ENCODE peak calls at places on chromosomes 2 and 18, in seven cellular contexts. One of them, this sample, is unnamed.

GRCh38 chr2:233852056-233852455 is 2.3 kb downstream of the HJURP start:
- DNase-seq in H1: no peak
- DNase-seq in K562: no peak
- DNase-seq in HCT116: no peak
- DNase-seq in GM12878: no peak
- DNase-seq in SK-N-SH: no peak
- DNase-seq in HepG2: no peak
- DNase-seq in this sample: no peak

GRCh38 chr18:63155169-63155852 is 164.3 kb downstream of the BCL2 start:
- DNase-seq in GM12878: peak
- DNase-seq in SK-N-SH: peak
- DNase-seq in K562: peak
- DNase-seq in H1: peak
- DNase-seq in HepG2: peak
- DNase-seq in HCT116: peak
- DNase-seq in this sample: peak

GRCh38 chr2:84701880-84702279 is 179.0 kb downstream of the TRABD2A start:
- DNase-seq in HepG2: no peak
- DNase-seq in SK-N-SH: no peak
- DNase-seq in HCT116: no peak
- DNase-seq in K562: no peak
- DNase-seq in GM12878: no peak
- DNase-seq in H1: no peak
- DNase-seq in this sample: no peak

GRCh38 chr18:3451989-3452749 is 2.2 kb downstream of the TGIF1 start:
- DNase-seq in SK-N-SH: peak
- DNase-seq in H1: peak
- DNase-seq in K562: peak
- DNase-seq in GM12878: no peak
- DNase-seq in HCT116: no peak
- DNase-seq in HepG2: no peak
- DNase-seq in this sample: no peak

GRCh38 chr2:184938221-184938985 is 340.1 kb downstream of the ZNF804A start:
- DNase-seq in SK-N-SH: no peak
- DNase-seq in H1: no peak
- DNase-seq in GM12878: no peak
- DNase-seq in HCT116: no peak
- DNase-seq in K562: no peak
- DNase-seq in HepG2: no peak
- DNase-seq in this sample: no peak

GRCh38 chr2:94980406-94980805 is 45.1 kb upstream of the MAL start:
- DNase-seq in H1: no peak
- DNase-seq in GM12878: no peak
- DNase-seq in SK-N-SH: no peak
- DNase-seq in HCT116: no peak
- DNase-seq in HepG2: no peak
- DNase-seq in K562: no peak
- DNase-seq in this sample: no peak

GRCh38 chr2:75986617-75987016 is 275.9 kb upstream of the GCFC2 start:
- DNase-seq in HCT116: no peak
- DNase-seq in H1: no peak
- DNase-seq in HepG2: no peak
- DNase-seq in SK-N-SH: no peak
- DNase-seq in GM12878: no peak
- DNase-seq in K562: no peak
- DNase-seq in this sample: no peak

GRCh38 chr2:68720665-68721064 is 13.9 kb upstream of the ARHGAP25 start:
- DNase-seq in GM12878: no peak
- DNase-seq in HCT116: no peak
- DNase-seq in HepG2: no peak
- DNase-seq in H1: no peak
- DNase-seq in K562: no peak
- DNase-seq in SK-N-SH: no peak
- DNase-seq in this sample: no peak

GRCh38 chr18:51290864-51291263 is 93.4 kb upstream of the MEX3C start:
- DNase-seq in HepG2: no peak
- DNase-seq in SK-N-SH: no peak
- DNase-seq in K562: no peak
- DNase-seq in H1: no peak
- DNase-seq in HCT116: no peak
- DNase-seq in GM12878: no peak
- DNase-seq in this sample: no peak

GRCh38 chr18:70366670-70367069 is 77.8 kb downstream of the SOCS6 start:
- DNase-seq in HCT116: no peak
- DNase-seq in H1: no peak
- DNase-seq in K562: no peak
- DNase-seq in GM12878: no peak
- DNase-seq in HepG2: no peak
- DNase-seq in SK-N-SH: no peak
- DNase-seq in this sample: no peak

GRCh38 chr2:73112913-73113633 is at the start of gene RAB11FIP5:
- DNase-seq in HCT116: peak
- DNase-seq in HepG2: peak
- DNase-seq in SK-N-SH: peak
- DNase-seq in K562: peak
- DNase-seq in GM12878: no peak
- DNase-seq in H1: peak
- DNase-seq in this sample: no peak

GRCh38 chr2:237341872-237342271 is 72.1 kb downstream of the COL6A3 start:
- DNase-seq in H1: no peak
- DNase-seq in SK-N-SH: no peak
- DNase-seq in HCT116: no peak
- DNase-seq in HepG2: no peak
- DNase-seq in GM12878: no peak
- DNase-seq in K562: no peak
- DNase-seq in this sample: no peak

GRCh38 chr2:214104219-214104618 is 306.6 kb upstream of the VWC2L start:
- DNase-seq in HepG2: no peak
- DNase-seq in HCT116: no peak
- DNase-seq in SK-N-SH: no peak
- DNase-seq in K562: no peak
- DNase-seq in GM12878: no peak
- DNase-seq in H1: no peak
- DNase-seq in this sample: no peak

GRCh38 chr18:77146249-77147080 is 13.9 kb upstream of the MBP start:
- DNase-seq in HepG2: no peak
- DNase-seq in GM12878: no peak
- DNase-seq in HCT116: no peak
- DNase-seq in SK-N-SH: no peak
- DNase-seq in K562: no peak
- DNase-seq in H1: no peak
- DNase-seq in this sample: no peak

GRCh38 chr18:68623342-68623741 is 91.6 kb downstream of the TMX3 start:
- DNase-seq in HepG2: peak
- DNase-seq in SK-N-SH: peak
- DNase-seq in H1: peak
- DNase-seq in HCT116: peak
- DNase-seq in GM12878: no peak
- DNase-seq in K562: peak
- DNase-seq in this sample: peak

GRCh38 chr2:28586864-28587263 is 91.0 kb downstream of the PLB1 start:
- DNase-seq in SK-N-SH: no peak
- DNase-seq in HepG2: no peak
- DNase-seq in K562: no peak
- DNase-seq in H1: no peak
- DNase-seq in HCT116: no peak
- DNase-seq in GM12878: no peak
- DNase-seq in this sample: no peak

GRCh38 chr2:226130192-226130591 is 669.4 kb downstream of the IRS1 start:
- DNase-seq in GM12878: no peak
- DNase-seq in K562: no peak
- DNase-seq in HCT116: no peak
- DNase-seq in HepG2: no peak
- DNase-seq in H1: no peak
- DNase-seq in SK-N-SH: no peak
- DNase-seq in this sample: no peak

DNA sequence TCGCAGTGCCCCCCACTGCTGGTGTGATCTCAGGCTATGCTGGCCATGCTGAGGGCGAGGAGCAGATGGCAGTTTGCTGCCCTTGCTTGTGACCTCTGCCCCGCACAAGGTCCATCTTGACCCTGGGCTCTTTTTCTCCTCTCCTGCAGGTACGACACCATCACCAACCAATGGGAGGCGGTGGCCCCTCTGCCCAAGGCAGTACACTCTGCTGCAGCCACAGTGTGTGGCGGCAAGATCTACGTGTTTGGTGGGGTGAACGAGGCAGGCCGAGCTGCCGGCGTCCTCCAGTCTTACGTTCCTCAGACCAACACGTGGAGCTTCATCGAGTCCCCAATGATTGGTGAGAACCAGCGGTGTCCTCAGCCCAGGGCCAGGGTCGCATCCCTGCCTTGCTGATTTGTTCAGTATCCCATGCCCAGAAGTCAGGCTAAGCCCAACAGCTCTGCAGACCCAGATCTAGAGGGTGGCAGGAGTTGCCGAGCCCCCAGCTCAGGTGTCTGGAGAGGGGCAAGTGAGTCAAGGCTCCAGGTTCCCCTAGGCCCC is 223.8 kb downstream of the ATAD2B start:
- DNase-seq in HepG2: no peak
- DNase-seq in GM12878: no peak
- DNase-seq in SK-N-SH: no peak
- DNase-seq in K562: no peak
- DNase-seq in HCT116: no peak
- DNase-seq in H1: peak
- DNase-seq in this sample: no peak
- TF ChIP-seq YY1 in HepG2: no peak
- TF ChIP-seq YY1 in GM12878: no peak
- TF ChIP-seq YY1 in SK-N-SH: no peak
- TF ChIP-seq YY1 in K562: no peak
- TF ChIP-seq YY1 in HCT116: no peak
- TF ChIP-seq YY1 in H1: no peak
- TF ChIP-seq YY1 in this sample: no peak

GRCh38 chr2:239006886-239007285 is 159.0 kb downstream of the TWIST2 start:
- DNase-seq in HCT116: no peak
- DNase-seq in H1: no peak
- DNase-seq in GM12878: no peak
- DNase-seq in HepG2: no peak
- DNase-seq in SK-N-SH: no peak
- DNase-seq in K562: no peak
- DNase-seq in this sample: no peak

GRCh38 chr2:239003933-239004636 is 156.2 kb downstream of the TWIST2 start:
- DNase-seq in H1: no peak
- DNase-seq in GM12878: no peak
- DNase-seq in K562: no peak
- DNase-seq in HepG2: no peak
- DNase-seq in HCT116: no peak
- DNase-seq in SK-N-SH: no peak
- DNase-seq in this sample: no peak

GRCh38 chr2:239005586-239005985 is 157.7 kb downstream of the TWIST2 start:
- DNase-seq in H1: no peak
- DNase-seq in HepG2: no peak
- DNase-seq in K562: no peak
- DNase-seq in SK-N-SH: no peak
- DNase-seq in HCT116: no peak
- DNase-seq in GM12878: no peak
- DNase-seq in this sample: no peak

GRCh38 chr2:239009001-239009961 is 161.4 kb downstream of the TWIST2 start:
- DNase-seq in SK-N-SH: no peak
- DNase-seq in K562: no peak
- DNase-seq in HCT116: no peak
- DNase-seq in HepG2: no peak
- DNase-seq in H1: no peak
- DNase-seq in GM12878: no peak
- DNase-seq in this sample: no peak

GRCh38 chr2:239008004-239008403 is 160.1 kb downstream of the TWIST2 start:
- DNase-seq in H1: no peak
- DNase-seq in HCT116: no peak
- DNase-seq in SK-N-SH: no peak
- DNase-seq in K562: no peak
- DNase-seq in GM12878: no peak
- DNase-seq in HepG2: no peak
- DNase-seq in this sample: no peak
- H3K9ac ChIP-seq in H1: no peak
- H3K9ac ChIP-seq in HCT116: no peak
- H3K9ac ChIP-seq in SK-N-SH: no peak
- H3K9ac ChIP-seq in K562: no peak
- H3K9ac ChIP-seq in GM12878: no peak
- H3K9ac ChIP-seq in HepG2: no peak
- H3K9ac ChIP-seq in this sample: no peak

GRCh38 chr2:59774821-59775463 is 778.5 kb downstream of the BCL11A start:
- DNase-seq in GM12878: no peak
- DNase-seq in H1: no peak
- DNase-seq in HepG2: no peak
- DNase-seq in K562: no peak
- DNase-seq in HCT116: no peak
- DNase-seq in SK-N-SH: no peak
- DNase-seq in this sample: no peak
- H3K4me3 ChIP-seq in GM12878: no peak
- H3K4me3 ChIP-seq in H1: no peak
- H3K4me3 ChIP-seq in HepG2: no peak
- H3K4me3 ChIP-seq in K562: no peak
- H3K4me3 ChIP-seq in HCT116: no peak
- H3K4me3 ChIP-seq in SK-N-SH: no peak
- H3K4me3 ChIP-seq in this sample: no peak

DNA sequence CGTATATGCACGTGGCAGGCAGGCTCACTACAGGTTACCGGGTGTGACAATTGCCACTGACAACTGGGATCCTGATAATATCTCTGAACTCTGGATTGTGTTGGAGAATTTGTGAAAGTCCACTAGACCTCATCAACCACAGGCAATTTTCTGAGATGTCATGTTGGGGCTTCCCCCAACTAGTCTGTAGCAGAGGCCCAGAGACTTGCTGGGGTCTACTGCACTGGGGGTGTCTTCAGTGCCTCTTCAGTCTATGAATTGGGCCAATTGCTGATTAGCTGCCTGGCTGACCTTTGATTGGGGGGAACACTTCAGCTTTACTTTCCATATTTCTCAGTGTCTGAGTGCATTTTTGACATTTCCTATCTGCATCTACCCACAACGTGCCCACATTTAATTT is 201.5 kb downstream of the MTX2 start:
- DNase-seq in SK-N-SH: no peak
- DNase-seq in K562: no peak
- DNase-seq in H1: no peak
- DNase-seq in HepG2: no peak
- DNase-seq in HCT116: no peak
- DNase-seq in GM12878: no peak
- DNase-seq in this sample: no peak
- TF ChIP-seq YY1 in SK-N-SH: no peak
- TF ChIP-seq YY1 in K562: no peak
- TF ChIP-seq YY1 in H1: no peak
- TF ChIP-seq YY1 in HepG2: no peak
- TF ChIP-seq YY1 in HCT116: no peak
- TF ChIP-seq YY1 in GM12878: no peak
- TF ChIP-seq YY1 in this sample: no peak

This sample was measured in NT2/D1.